ENCODE peak calls at places on chromosome 6, in six cellular contexts. One of them, this sample, is unnamed.

GRCh38 chr6:142011156-142011555 is 121.6 kb upstream of the GJE1 start:
- DNase-seq in tibial artery: no peak
- DNase-seq in cardiac fibroblast: peak; percentile 28
- DNase-seq in fibroblast of lung: peak; percentile 40
- DNase-seq in HFFc6: peak; percentile 38
- DNase-seq in A549: no peak
- DNase-seq in this sample: no peak

GRCh38 chr6:136365781-136366354 is 76.2 kb upstream of the BCLAF1 start:
- DNase-seq in tibial artery: peak; percentile 76
- DNase-seq in cardiac fibroblast: no peak
- DNase-seq in fibroblast of lung: no peak
- DNase-seq in HFFc6: no peak
- DNase-seq in A549: no peak
- DNase-seq in this sample: no peak

GRCh38 chr6:54525731-54526130 is 217.5 kb downstream of the TINAG start:
- DNase-seq in tibial artery: no peak
- DNase-seq in cardiac fibroblast: no peak
- DNase-seq in fibroblast of lung: peak; percentile 48
- DNase-seq in HFFc6: peak; percentile 6
- DNase-seq in A549: no peak
- DNase-seq in this sample: no peak

GRCh38 chr6:35238843-35239289 is 20.7 kb upstream of the ZNF76 start:
- DNase-seq in tibial artery: peak; percentile 60
- DNase-seq in cardiac fibroblast: peak; percentile 94
- DNase-seq in fibroblast of lung: peak; percentile 27
- DNase-seq in HFFc6: no peak
- DNase-seq in A549: no peak
- DNase-seq in this sample: no peak

GRCh38 chr6:45433533-45434400 is 56.0 kb upstream of the SUPT3H start:
- DNase-seq in tibial artery: no peak
- DNase-seq in cardiac fibroblast: no peak
- DNase-seq in fibroblast of lung: no peak
- DNase-seq in HFFc6: no peak
- DNase-seq in A549: no peak
- DNase-seq in this sample: no peak

GRCh38 chr6:152828431-152828830 is 77.8 kb downstream of the VIP start:
- DNase-seq in tibial artery: no peak
- DNase-seq in cardiac fibroblast: no peak
- DNase-seq in fibroblast of lung: no peak
- DNase-seq in HFFc6: no peak
- DNase-seq in A549: no peak
- DNase-seq in this sample: no peak

GRCh38 chr6:152310371-152310954 is 326.7 kb downstream of the SYNE1 start:
- DNase-seq in tibial artery: no peak
- DNase-seq in cardiac fibroblast: no peak
- DNase-seq in fibroblast of lung: no peak
- DNase-seq in HFFc6: no peak
- DNase-seq in A549: no peak
- DNase-seq in this sample: no peak

GRCh38 chr6:125945378-125946141 is 11.0 kb upstream of the HINT3 start:
- DNase-seq in tibial artery: no peak
- DNase-seq in cardiac fibroblast: peak; percentile 71
- DNase-seq in fibroblast of lung: peak; percentile 36
- DNase-seq in HFFc6: peak; percentile 37
- DNase-seq in A549: peak; percentile 70
- DNase-seq in this sample: no peak

GRCh38 chr6:11730645-11731044 is 48.0 kb downstream of the ADTRP start:
- DNase-seq in tibial artery: no peak
- DNase-seq in cardiac fibroblast: no peak
- DNase-seq in fibroblast of lung: no peak
- DNase-seq in HFFc6: no peak
- DNase-seq in A549: no peak
- DNase-seq in this sample: no peak

GRCh38 chr6:106339334-106340029 is 13.9 kb upstream of the ATG5 start:
- DNase-seq in tibial artery: peak; percentile 28
- DNase-seq in cardiac fibroblast: peak; percentile 74
- DNase-seq in fibroblast of lung: peak; percentile 67
- DNase-seq in HFFc6: peak; percentile 76
- DNase-seq in A549: peak; percentile 56
- DNase-seq in this sample: peak; percentile 70

GRCh38 chr6:96809119-96809518 is 28.2 kb downstream of the GPR63 start:
- DNase-seq in tibial artery: no peak
- DNase-seq in cardiac fibroblast: peak; percentile 31
- DNase-seq in fibroblast of lung: peak; percentile 6
- DNase-seq in HFFc6: no peak
- DNase-seq in A549: no peak
- DNase-seq in this sample: no peak

GRCh38 chr6:38133932-38134703 is 314.6 kb downstream of the ZFAND3 start:
- DNase-seq in tibial artery: no peak
- DNase-seq in cardiac fibroblast: no peak
- DNase-seq in fibroblast of lung: no peak
- DNase-seq in HFFc6: no peak
- DNase-seq in A549: no peak
- DNase-seq in this sample: peak; percentile 17

GRCh38 chr6:34232901-34233300 is 3.8 kb upstream of the HMGA1 start:
- DNase-seq in tibial artery: no peak
- DNase-seq in cardiac fibroblast: peak; percentile 50
- DNase-seq in fibroblast of lung: no peak
- DNase-seq in HFFc6: no peak
- DNase-seq in A549: no peak
- DNase-seq in this sample: no peak

GRCh38 chr6:167275001-167275400 is 16.1 kb upstream of the UNC93A start:
- DNase-seq in tibial artery: no peak
- DNase-seq in cardiac fibroblast: no peak
- DNase-seq in fibroblast of lung: no peak
- DNase-seq in HFFc6: no peak
- DNase-seq in A549: no peak
- DNase-seq in this sample: peak; percentile 36

GRCh38 chr6:20582586-20583446 is 48.6 kb downstream of the CDKAL1 start:
- DNase-seq in tibial artery: no peak
- DNase-seq in cardiac fibroblast: no peak
- DNase-seq in fibroblast of lung: no peak
- DNase-seq in HFFc6: no peak
- DNase-seq in A549: no peak
- DNase-seq in this sample: no peak

GRCh38 chr6:80388515-80388914 is 282.0 kb downstream of the BCKDHB start:
- DNase-seq in tibial artery: no peak
- DNase-seq in cardiac fibroblast: no peak
- DNase-seq in fibroblast of lung: no peak
- DNase-seq in HFFc6: no peak
- DNase-seq in A549: no peak
- DNase-seq in this sample: no peak

GRCh38 chr6:110877154-110877564 is 2.6 kb downstream of the AMD1 start:
- DNase-seq in tibial artery: no peak
- DNase-seq in cardiac fibroblast: no peak
- DNase-seq in fibroblast of lung: no peak
- DNase-seq in HFFc6: no peak
- DNase-seq in A549: no peak
- DNase-seq in this sample: no peak

GRCh38 chr6:49151957-49152356 is 311.1 kb downstream of the MMUT start:
- DNase-seq in tibial artery: no peak
- DNase-seq in cardiac fibroblast: no peak
- DNase-seq in fibroblast of lung: peak; percentile 6
- DNase-seq in HFFc6: no peak
- DNase-seq in A549: no peak
- DNase-seq in this sample: no peak

GRCh38 chr6:11938285-11938890 is 73.7 kb upstream of the HIVEP1 start:
- DNase-seq in tibial artery: no peak
- DNase-seq in cardiac fibroblast: no peak
- DNase-seq in fibroblast of lung: no peak
- DNase-seq in HFFc6: no peak
- DNase-seq in A549: no peak
- DNase-seq in this sample: no peak

GRCh38 chr6:99080191-99080590 is 132.4 kb upstream of the FBXL4 start:
- DNase-seq in tibial artery: no peak
- DNase-seq in cardiac fibroblast: no peak
- DNase-seq in fibroblast of lung: no peak
- DNase-seq in HFFc6: no peak
- DNase-seq in A549: no peak
- DNase-seq in this sample: peak; percentile 24

GRCh38 chr6:142187209-142187608 is 40.1 kb downstream of the VTA1 start:
- DNase-seq in tibial artery: no peak
- DNase-seq in cardiac fibroblast: peak; percentile 82
- DNase-seq in fibroblast of lung: peak; percentile 87
- DNase-seq in HFFc6: no peak
- DNase-seq in A549: peak; percentile 24
- DNase-seq in this sample: no peak

GRCh38 chr6:76684881-76685280 is 612.4 kb upstream of the IMPG1 start:
- DNase-seq in tibial artery: no peak
- DNase-seq in cardiac fibroblast: peak; percentile 20
- DNase-seq in fibroblast of lung: peak; percentile 1
- DNase-seq in HFFc6: no peak
- DNase-seq in A549: peak; percentile 1
- DNase-seq in this sample: no peak
- TF ChIP-seq CTCF in tibial artery: no peak
- TF ChIP-seq CTCF in cardiac fibroblast: peak; percentile 2
- TF ChIP-seq CTCF in fibroblast of lung: no peak
- TF ChIP-seq CTCF in HFFc6: no peak
- TF ChIP-seq CTCF in A549: no peak
- TF ChIP-seq CTCF in this sample: no peak

GRCh38 chr6:134605034-134605433 is 287.1 kb upstream of the SGK1 start:
- DNase-seq in tibial artery: no peak
- DNase-seq in cardiac fibroblast: no peak
- DNase-seq in fibroblast of lung: no peak
- DNase-seq in HFFc6: no peak
- DNase-seq in A549: no peak
- DNase-seq in this sample: no peak

GRCh38 chr6:134602123-134602522 is 284.2 kb upstream of the SGK1 start:
- DNase-seq in tibial artery: no peak
- DNase-seq in cardiac fibroblast: no peak
- DNase-seq in fibroblast of lung: no peak
- DNase-seq in HFFc6: no peak
- DNase-seq in A549: no peak
- DNase-seq in this sample: no peak

GRCh38 chr6:134604014-134604676 is 286.2 kb upstream of the SGK1 start:
- DNase-seq in tibial artery: no peak
- DNase-seq in cardiac fibroblast: no peak
- DNase-seq in fibroblast of lung: no peak
- DNase-seq in HFFc6: no peak
- DNase-seq in A549: no peak
- DNase-seq in this sample: no peak

GRCh38 chr6:134609862-134610261 is 291.9 kb upstream of the SGK1 start:
- DNase-seq in tibial artery: no peak
- DNase-seq in cardiac fibroblast: no peak
- DNase-seq in fibroblast of lung: no peak
- DNase-seq in HFFc6: no peak
- DNase-seq in A549: no peak
- DNase-seq in this sample: no peak

DNA sequence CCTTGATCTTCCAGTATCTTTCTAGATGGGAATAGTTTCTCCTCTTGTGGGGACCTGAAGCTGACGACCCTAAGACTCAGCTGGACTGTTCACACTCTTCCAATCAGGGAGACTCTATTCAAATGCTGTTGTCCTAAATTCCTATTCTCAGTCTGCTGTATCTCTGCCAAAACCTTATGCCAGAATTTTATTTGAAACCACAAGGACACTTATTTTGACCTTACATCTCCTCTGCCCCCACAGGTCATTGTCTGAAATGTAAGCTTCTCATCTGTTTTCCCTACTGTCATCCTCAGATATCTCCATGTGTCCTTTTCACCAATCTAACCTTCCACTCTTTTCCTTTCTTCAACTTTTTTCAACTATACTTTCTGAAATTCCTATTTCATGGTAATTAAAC is 289.5 kb upstream of the SGK1 start:
- DNase-seq in tibial artery: no peak
- DNase-seq in cardiac fibroblast: no peak
- DNase-seq in fibroblast of lung: no peak
- DNase-seq in HFFc6: no peak
- DNase-seq in A549: no peak
- DNase-seq in this sample: no peak
- TF ChIP-seq CTCF in tibial artery: no peak
- TF ChIP-seq CTCF in cardiac fibroblast: no peak
- TF ChIP-seq CTCF in fibroblast of lung: no peak
- TF ChIP-seq CTCF in HFFc6: no peak
- TF ChIP-seq CTCF in A549: no peak
- TF ChIP-seq CTCF in this sample: no peak

GRCh38 chr6:47009583-47009982 is 32.5 kb downstream of the ADGRF1 start:
- DNase-seq in tibial artery: no peak
- DNase-seq in cardiac fibroblast: no peak
- DNase-seq in fibroblast of lung: no peak
- DNase-seq in HFFc6: no peak
- DNase-seq in A549: no peak
- DNase-seq in this sample: no peak
- TF ChIP-seq CTCF in tibial artery: no peak
- TF ChIP-seq CTCF in cardiac fibroblast: peak; percentile 4
- TF ChIP-seq CTCF in fibroblast of lung: no peak
- TF ChIP-seq CTCF in HFFc6: no peak
- TF ChIP-seq CTCF in A549: no peak
- TF ChIP-seq CTCF in this sample: no peak

GRCh38 chr6:30891816-30892553 is 7.7 kb downstream of the DDR1 start:
- DNase-seq in tibial artery: no peak
- DNase-seq in cardiac fibroblast: no peak
- DNase-seq in fibroblast of lung: no peak
- DNase-seq in HFFc6: no peak
- DNase-seq in A549: no peak
- DNase-seq in this sample: no peak

GRCh38 chr6:30889921-30890645 is 5.8 kb downstream of the DDR1 start:
- DNase-seq in tibial artery: no peak
- DNase-seq in cardiac fibroblast: no peak
- DNase-seq in fibroblast of lung: no peak
- DNase-seq in HFFc6: no peak
- DNase-seq in A549: no peak
- DNase-seq in this sample: no peak

GRCh38 chr6:30889138-30889885 is 5.0 kb downstream of the DDR1 start:
- DNase-seq in tibial artery: no peak
- DNase-seq in cardiac fibroblast: no peak
- DNase-seq in fibroblast of lung: no peak
- DNase-seq in HFFc6: no peak
- DNase-seq in A549: no peak
- DNase-seq in this sample: no peak

GRCh38 chr6:30891450-30891723 is 7.1 kb downstream of the DDR1 start:
- DNase-seq in tibial artery: no peak
- DNase-seq in cardiac fibroblast: no peak
- DNase-seq in fibroblast of lung: no peak
- DNase-seq in HFFc6: no peak
- DNase-seq in A549: no peak
- DNase-seq in this sample: no peak

DNA sequence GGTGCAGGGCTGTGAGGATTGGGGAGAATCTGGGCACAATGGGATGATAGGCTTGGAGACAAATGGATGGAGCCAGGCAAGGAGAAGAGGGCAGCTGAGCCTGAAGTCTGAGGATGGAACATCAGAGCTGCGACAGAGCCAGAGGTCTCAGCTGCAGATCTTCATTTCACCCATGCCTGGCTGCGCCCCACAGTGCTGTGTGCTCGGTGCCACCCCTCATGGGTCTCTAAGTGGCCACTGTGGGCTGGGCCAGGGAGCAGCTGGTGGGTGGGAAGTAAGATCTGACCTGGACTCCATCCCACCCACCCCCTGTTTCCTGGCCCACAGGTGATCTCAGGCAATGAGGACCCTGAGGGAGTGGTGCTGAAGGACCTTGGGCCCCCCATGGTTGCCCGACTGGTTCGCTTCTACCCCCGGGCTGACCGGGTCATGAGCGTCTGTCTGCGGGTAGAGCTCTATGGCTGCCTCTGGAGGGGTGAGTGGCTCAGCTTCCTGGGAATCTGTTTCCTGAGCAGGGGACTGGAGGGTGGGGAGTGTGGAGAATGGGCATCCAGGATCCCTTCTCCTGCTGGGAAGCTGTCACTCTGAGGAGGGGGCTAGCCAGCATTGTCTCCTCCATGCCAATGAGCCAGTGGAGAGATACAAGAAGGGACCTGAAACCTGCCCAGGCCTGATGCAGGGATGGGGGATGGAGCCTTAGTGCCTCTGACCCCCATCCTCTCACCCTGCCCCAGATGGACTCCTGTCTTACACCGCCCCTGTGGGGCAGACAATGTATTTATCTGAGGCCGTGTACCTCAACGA is 6.5 kb downstream of the DDR1 start:
- DNase-seq in tibial artery: no peak
- DNase-seq in cardiac fibroblast: no peak
- DNase-seq in fibroblast of lung: no peak
- DNase-seq in HFFc6: no peak
- DNase-seq in A549: no peak
- DNase-seq in this sample: no peak
- TF ChIP-seq CTCF in tibial artery: no peak
- TF ChIP-seq CTCF in cardiac fibroblast: no peak
- TF ChIP-seq CTCF in fibroblast of lung: no peak
- TF ChIP-seq CTCF in HFFc6: no peak
- TF ChIP-seq CTCF in A549: no peak
- TF ChIP-seq CTCF in this sample: no peak